ENCODE peak calls at places on chromosomes 11 and 22, in five cellular contexts. One of them, this sample, is unnamed.

GRCh38 chr11:126815111-126815510 is 185.5 kb downstream of the KIRREL3 start:
- DNase-seq in HepG2: no peak
- DNase-seq in H1: no peak
- DNase-seq in A549: no peak
- DNase-seq in K562: no peak
- DNase-seq in this sample: peak

GRCh38 chr11:47241740-47242400 is 6.7 kb downstream of the ACP2 start:
- DNase-seq in H1: no peak
- DNase-seq in A549: no peak
- DNase-seq in K562: no peak
- DNase-seq in HepG2: no peak
- DNase-seq in this sample: peak

GRCh38 chr11:32466279-32466915 is 31.1 kb upstream of the WT1 start:
- DNase-seq in A549: no peak
- DNase-seq in K562: no peak
- DNase-seq in HepG2: no peak
- DNase-seq in H1: no peak
- DNase-seq in this sample: no peak

GRCh38 chr11:97332271-97332670 is 942.5 kb downstream of the JRKL start:
- DNase-seq in A549: no peak
- DNase-seq in K562: no peak
- DNase-seq in H1: no peak
- DNase-seq in HepG2: no peak
- DNase-seq in this sample: no peak

GRCh38 chr11:134360050-134360835 is 28.5 kb downstream of the GLB1L2 start:
- DNase-seq in HepG2: peak
- DNase-seq in H1: peak
- DNase-seq in A549: peak
- DNase-seq in K562: peak
- DNase-seq in this sample: peak

GRCh38 chr11:2303627-2304155 is 1.9 kb downstream of the TSPAN32 start:
- DNase-seq in A549: no peak
- DNase-seq in HepG2: no peak
- DNase-seq in K562: peak
- DNase-seq in H1: no peak
- DNase-seq in this sample: no peak

GRCh38 chr11:46492540-46492939 is 101.0 kb upstream of the CHRM4 start:
- DNase-seq in K562: no peak
- DNase-seq in HepG2: no peak
- DNase-seq in H1: no peak
- DNase-seq in A549: no peak
- DNase-seq in this sample: no peak

GRCh38 chr11:63020671-63021255 is 5.1 kb upstream of the SLC22A8 start:
- DNase-seq in K562: peak
- DNase-seq in A549: peak
- DNase-seq in HepG2: no peak
- DNase-seq in H1: peak
- DNase-seq in this sample: no peak

GRCh38 chr11:88414385-88414861 is 76.9 kb upstream of the CTSC start:
- DNase-seq in A549: no peak
- DNase-seq in H1: no peak
- DNase-seq in HepG2: no peak
- DNase-seq in K562: no peak
- DNase-seq in this sample: peak

GRCh38 chr22:49241174-49241851 is 586.4 kb downstream of the BRD1 start:
- DNase-seq in A549: no peak
- DNase-seq in K562: no peak
- DNase-seq in H1: no peak
- DNase-seq in HepG2: no peak
- DNase-seq in this sample: no peak

GRCh38 chr11:7603031-7603781 is 70.1 kb downstream of the CYB5R2 start:
- DNase-seq in K562: no peak
- DNase-seq in H1: no peak
- DNase-seq in A549: no peak
- DNase-seq in HepG2: no peak
- DNase-seq in this sample: peak

GRCh38 chr22:49506010-49506400 is 321.7 kb downstream of the BRD1 start:
- DNase-seq in K562: no peak
- DNase-seq in HepG2: no peak
- DNase-seq in A549: no peak
- DNase-seq in H1: no peak
- DNase-seq in this sample: no peak

GRCh38 chr11:126088999-126089398 is 26.3 kb upstream of the CDON start:
- DNase-seq in HepG2: peak
- DNase-seq in H1: no peak
- DNase-seq in A549: no peak
- DNase-seq in K562: no peak
- DNase-seq in this sample: no peak

GRCh38 chr11:6096417-6096816 is 11.1 kb upstream of the OR56B4 start:
- DNase-seq in H1: no peak
- DNase-seq in HepG2: no peak
- DNase-seq in K562: no peak
- DNase-seq in A549: no peak
- DNase-seq in this sample: peak

DNA sequence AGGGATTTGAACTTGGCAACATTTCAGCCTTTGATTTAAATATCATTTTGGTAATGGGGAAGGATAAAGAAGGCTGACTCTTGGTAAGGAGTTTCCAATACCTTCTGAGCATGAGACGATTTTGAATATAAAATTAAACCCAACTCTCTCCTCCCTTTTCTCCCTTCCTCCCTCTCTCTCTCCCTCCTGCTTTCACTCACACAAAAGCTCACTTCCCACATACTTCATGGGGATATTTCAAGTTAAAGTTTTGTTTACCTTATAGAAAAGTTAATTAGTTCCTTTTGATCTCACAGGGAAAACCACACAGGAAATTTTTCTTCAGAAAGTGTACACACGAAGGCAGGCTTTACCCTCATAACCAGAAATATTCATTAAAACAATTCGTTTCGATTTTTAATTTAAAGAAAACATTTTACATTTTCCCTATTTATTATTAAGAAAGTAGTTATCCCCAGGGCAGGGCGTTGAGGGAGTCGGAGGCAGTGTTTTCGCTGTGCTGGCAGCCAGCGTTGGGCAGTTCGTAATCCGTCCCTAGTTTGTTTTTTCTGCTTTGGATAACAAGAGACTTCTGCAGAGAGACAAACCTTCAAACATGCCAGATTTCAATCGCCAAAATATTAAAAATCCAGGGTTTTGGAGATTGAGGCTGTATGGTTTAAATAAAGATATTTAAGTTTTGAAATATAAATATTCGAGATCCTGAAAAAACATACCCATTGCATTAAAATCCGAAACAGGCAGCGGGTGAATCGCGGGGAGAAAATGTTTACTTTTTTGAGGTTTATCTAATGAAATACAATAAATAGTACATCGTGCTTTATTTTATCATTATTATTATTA is 25.3 kb upstream of the ALX4 start:
- DNase-seq in HepG2: no peak
- DNase-seq in A549: no peak
- DNase-seq in H1: no peak
- DNase-seq in K562: no peak
- DNase-seq in this sample: no peak
- TF ChIP-seq MAFK in HepG2: no peak
- TF ChIP-seq MAFK in A549: no peak
- TF ChIP-seq MAFK in H1: no peak
- TF ChIP-seq MAFK in K562: no peak
- TF ChIP-seq MAFK in this sample: no peak

DNA sequence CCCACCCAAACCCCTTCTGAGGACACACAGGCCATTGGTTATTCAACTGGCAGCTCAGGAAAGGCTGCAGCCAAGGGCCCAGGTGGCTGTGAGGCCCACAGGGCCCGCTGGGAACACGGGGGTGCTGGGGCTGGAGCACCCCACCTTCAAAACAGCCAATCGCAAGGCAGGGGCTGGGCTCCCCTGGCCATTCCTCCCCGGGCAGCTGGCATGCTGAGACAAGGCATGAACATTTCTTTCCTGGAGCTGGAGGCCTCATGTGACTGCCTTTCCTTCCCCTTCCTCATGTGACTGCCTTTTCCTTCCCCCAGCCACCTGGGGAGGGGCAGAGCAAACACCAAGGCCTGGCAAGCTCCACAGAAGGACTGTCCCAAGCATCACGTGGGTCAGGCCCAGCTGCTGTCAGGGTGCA is 76.8 kb downstream of the PIWIL3 start:
- DNase-seq in HepG2: no peak
- DNase-seq in H1: no peak
- DNase-seq in K562: no peak
- DNase-seq in A549: no peak
- DNase-seq in this sample: no peak
- TF ChIP-seq MAFK in HepG2: no peak
- TF ChIP-seq MAFK in H1: no peak
- TF ChIP-seq MAFK in K562: no peak
- TF ChIP-seq MAFK in A549: no peak
- TF ChIP-seq MAFK in this sample: no peak

GRCh38 chr11:36746886-36747710 is 149.1 kb upstream of the RAG2 start:
- DNase-seq in H1: peak
- DNase-seq in K562: peak
- DNase-seq in HepG2: peak
- DNase-seq in A549: peak
- DNase-seq in this sample: peak
- TF ChIP-seq MAFK in H1: no peak
- TF ChIP-seq MAFK in K562: no peak
- TF ChIP-seq MAFK in HepG2: no peak
- TF ChIP-seq MAFK in A549: no peak
- TF ChIP-seq MAFK in this sample: no peak

GRCh38 chr11:85756401-85757200 is 54.3 kb downstream of the SYTL2 start:
- DNase-seq in K562: no peak
- DNase-seq in H1: no peak
- DNase-seq in A549: no peak
- DNase-seq in HepG2: no peak
- DNase-seq in this sample: no peak

GRCh38 chr11:85758480-85759039 is 52.4 kb downstream of the SYTL2 start:
- DNase-seq in K562: no peak
- DNase-seq in HepG2: no peak
- DNase-seq in A549: no peak
- DNase-seq in H1: no peak
- DNase-seq in this sample: no peak

GRCh38 chr11:85758026-85758425 is 52.9 kb downstream of the SYTL2 start:
- DNase-seq in K562: no peak
- DNase-seq in HepG2: no peak
- DNase-seq in H1: no peak
- DNase-seq in A549: no peak
- DNase-seq in this sample: no peak

GRCh38 chr11:85762226-85762625 is 48.7 kb downstream of the SYTL2 start:
- DNase-seq in HepG2: no peak
- DNase-seq in A549: no peak
- DNase-seq in H1: no peak
- DNase-seq in K562: no peak
- DNase-seq in this sample: no peak

DNA sequence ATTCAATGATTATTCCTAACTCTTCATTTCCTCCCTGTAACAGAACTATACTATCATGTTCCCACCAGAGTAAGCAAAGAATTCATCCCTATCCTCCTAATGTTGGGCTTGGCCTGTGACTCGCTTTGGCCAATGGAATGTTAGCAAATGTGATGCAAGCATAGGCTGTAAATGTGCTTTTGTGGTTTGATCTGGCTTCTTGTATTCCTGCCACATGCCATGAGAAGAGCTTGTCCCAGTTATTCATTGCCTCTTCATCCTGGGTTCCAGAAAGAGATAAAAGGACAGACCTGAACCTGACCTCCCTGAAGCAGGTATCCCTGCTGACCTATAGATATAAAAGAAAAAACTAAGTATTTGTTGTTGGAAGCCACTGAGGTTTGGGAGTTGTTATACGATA is 51.0 kb downstream of the SYTL2 start:
- DNase-seq in HepG2: no peak
- DNase-seq in H1: no peak
- DNase-seq in A549: peak
- DNase-seq in K562: no peak
- DNase-seq in this sample: peak
- TF ChIP-seq MAFK in HepG2: no peak
- TF ChIP-seq MAFK in H1: no peak
- TF ChIP-seq MAFK in A549: no peak
- TF ChIP-seq MAFK in K562: no peak
- TF ChIP-seq MAFK in this sample: no peak